ENCODE peak calls at places on chromosome 2, in seven cellular contexts. One of them, this sample, is unnamed.
A peak's percentile ranks its signal among the peaks of the same experiment; 100 is the strongest.

GRCh38 chr2:183035298-183035953 is 2.8 kb downstream of the NCKAP1 start:
- DNase-seq in GM18507: no peak
- DNase-seq in stimulated activated CD4-positive, alpha-beta T cell treated with anti-CD3 and anti-CD28 coated beads, Interleukin-4, amount 100 ng/mL, for 48 hours: no peak
- DNase-seq in AG04449: no peak
- DNase-seq in left ventricle myocardium superior: no peak
- DNase-seq in NCI-H1417 treated with DMSO at 0.1 percent for 48 hours: no peak
- DNase-seq in GM23338: no peak
- DNase-seq in this sample: no peak

GRCh38 chr2:151408788-151409600 is 708 bp upstream of the RIF1 start:
- DNase-seq in left ventricle myocardium superior: no peak
- DNase-seq in GM18507: no peak
- DNase-seq in stimulated activated CD4-positive, alpha-beta T cell treated with anti-CD3 and anti-CD28 coated beads, Interleukin-4, amount 100 ng/mL, for 48 hours: no peak
- DNase-seq in NCI-H1417 treated with DMSO at 0.1 percent for 48 hours: no peak
- DNase-seq in AG04449: no peak
- DNase-seq in GM23338: peak; percentile 95
- DNase-seq in this sample: no peak

GRCh38 chr2:11752906-11753305 is 6.5 kb downstream of the LPIN1 start:
- DNase-seq in left ventricle myocardium superior: no peak
- DNase-seq in GM23338: no peak
- DNase-seq in GM18507: no peak
- DNase-seq in AG04449: no peak
- DNase-seq in stimulated activated CD4-positive, alpha-beta T cell treated with anti-CD3 and anti-CD28 coated beads, Interleukin-4, amount 100 ng/mL, for 48 hours: no peak
- DNase-seq in NCI-H1417 treated with DMSO at 0.1 percent for 48 hours: no peak
- DNase-seq in this sample: no peak

GRCh38 chr2:56534321-56534720 is 350.5 kb downstream of the CCDC85A start:
- DNase-seq in NCI-H1417 treated with DMSO at 0.1 percent for 48 hours: no peak
- DNase-seq in stimulated activated CD4-positive, alpha-beta T cell treated with anti-CD3 and anti-CD28 coated beads, Interleukin-4, amount 100 ng/mL, for 48 hours: no peak
- DNase-seq in left ventricle myocardium superior: no peak
- DNase-seq in GM23338: no peak
- DNase-seq in AG04449: no peak
- DNase-seq in GM18507: no peak
- DNase-seq in this sample: no peak

GRCh38 chr2:59886758-59887157 is 666.7 kb downstream of the BCL11A start:
- DNase-seq in GM23338: no peak
- DNase-seq in left ventricle myocardium superior: no peak
- DNase-seq in GM18507: no peak
- DNase-seq in AG04449: no peak
- DNase-seq in NCI-H1417 treated with DMSO at 0.1 percent for 48 hours: no peak
- DNase-seq in stimulated activated CD4-positive, alpha-beta T cell treated with anti-CD3 and anti-CD28 coated beads, Interleukin-4, amount 100 ng/mL, for 48 hours: no peak
- DNase-seq in this sample: no peak

GRCh38 chr2:2664989-2665833 is 334.1 kb upstream of the MYT1L start:
- DNase-seq in AG04449: peak; percentile 23
- DNase-seq in stimulated activated CD4-positive, alpha-beta T cell treated with anti-CD3 and anti-CD28 coated beads, Interleukin-4, amount 100 ng/mL, for 48 hours: no peak
- DNase-seq in GM23338: no peak
- DNase-seq in GM18507: no peak
- DNase-seq in NCI-H1417 treated with DMSO at 0.1 percent for 48 hours: no peak
- DNase-seq in left ventricle myocardium superior: no peak
- DNase-seq in this sample: no peak

GRCh38 chr2:96097951-96098823 is 18.2 kb downstream of the ADRA2B start:
- DNase-seq in NCI-H1417 treated with DMSO at 0.1 percent for 48 hours: no peak
- DNase-seq in stimulated activated CD4-positive, alpha-beta T cell treated with anti-CD3 and anti-CD28 coated beads, Interleukin-4, amount 100 ng/mL, for 48 hours: no peak
- DNase-seq in GM23338: no peak
- DNase-seq in AG04449: no peak
- DNase-seq in left ventricle myocardium superior: peak; percentile 20
- DNase-seq in GM18507: no peak
- DNase-seq in this sample: no peak

GRCh38 chr2:8857709-8858108 is 20.3 kb upstream of the KIDINS220 start:
- DNase-seq in GM23338: peak; percentile 11
- DNase-seq in GM18507: no peak
- DNase-seq in left ventricle myocardium superior: peak; percentile 36
- DNase-seq in AG04449: no peak
- DNase-seq in stimulated activated CD4-positive, alpha-beta T cell treated with anti-CD3 and anti-CD28 coated beads, Interleukin-4, amount 100 ng/mL, for 48 hours: no peak
- DNase-seq in NCI-H1417 treated with DMSO at 0.1 percent for 48 hours: no peak
- DNase-seq in this sample: no peak

GRCh38 chr2:240893363-240893828 is 2.6 kb downstream of the MAB21L4 start:
- DNase-seq in left ventricle myocardium superior: no peak
- DNase-seq in GM23338: no peak
- DNase-seq in GM18507: no peak
- DNase-seq in stimulated activated CD4-positive, alpha-beta T cell treated with anti-CD3 and anti-CD28 coated beads, Interleukin-4, amount 100 ng/mL, for 48 hours: peak; percentile 63
- DNase-seq in AG04449: no peak
- DNase-seq in NCI-H1417 treated with DMSO at 0.1 percent for 48 hours: no peak
- DNase-seq in this sample: no peak

GRCh38 chr2:11502740-11503292 is 31.0 kb upstream of the GREB1 start:
- DNase-seq in left ventricle myocardium superior: no peak
- DNase-seq in stimulated activated CD4-positive, alpha-beta T cell treated with anti-CD3 and anti-CD28 coated beads, Interleukin-4, amount 100 ng/mL, for 48 hours: no peak
- DNase-seq in AG04449: no peak
- DNase-seq in NCI-H1417 treated with DMSO at 0.1 percent for 48 hours: no peak
- DNase-seq in GM23338: no peak
- DNase-seq in GM18507: no peak
- DNase-seq in this sample: no peak

GRCh38 chr2:58939388-58939787 is 698.3 kb upstream of the FANCL start:
- DNase-seq in NCI-H1417 treated with DMSO at 0.1 percent for 48 hours: no peak
- DNase-seq in GM18507: no peak
- DNase-seq in stimulated activated CD4-positive, alpha-beta T cell treated with anti-CD3 and anti-CD28 coated beads, Interleukin-4, amount 100 ng/mL, for 48 hours: no peak
- DNase-seq in left ventricle myocardium superior: no peak
- DNase-seq in AG04449: peak; percentile 72
- DNase-seq in GM23338: no peak
- DNase-seq in this sample: no peak

GRCh38 chr2:109663721-109664120 is 49.6 kb downstream of the SOWAHC start:
- DNase-seq in GM18507: no peak
- DNase-seq in NCI-H1417 treated with DMSO at 0.1 percent for 48 hours: no peak
- DNase-seq in left ventricle myocardium superior: peak; percentile 57
- DNase-seq in AG04449: no peak
- DNase-seq in stimulated activated CD4-positive, alpha-beta T cell treated with anti-CD3 and anti-CD28 coated beads, Interleukin-4, amount 100 ng/mL, for 48 hours: no peak
- DNase-seq in GM23338: no peak
- DNase-seq in this sample: no peak

This sample was measured in CMK.